ENCODE peak calls at places on chromosomes 11 and 22, in five cellular contexts. Q is GM23248, Z is T-cell, P is NCI-H1105 treated with DMSO at 0.1 percent for 48 hours, X is activated T-cell treated with anti-CD3 and anti-CD28 coated beads for 24 hours. A is an unnamed sample.

GRCh38 chr11:84398017-84398626 is 1112.0 kb upstream of the CCDC90B start:
- DNase-seq in Z (no peak), X (no peak), Q (peak), P (peak), A (no peak)

GRCh38 chr11:15707971-15708370 is 593.2 kb downstream of the INSC start:
- DNase-seq in Z (no peak), P (peak), Q (no peak), X (no peak), A (no peak)

GRCh38 chr22:11253000-11253511 is 4274.9 kb upstream of the OR11H1 start:
- DNase-seq in X (no peak), Q (no peak), P (no peak), Z (no peak), A (peak)

GRCh38 chr11:76235233-76236091 is 29.2 kb upstream of the WNT11 start:
- DNase-seq in Q (peak), X (peak), Z (peak), P (peak), A (no peak)

GRCh38 chr22:37545703-37546435 is 14.4 kb upstream of the CDC42EP1 start:
- DNase-seq in X (no peak), Q (peak), Z (no peak), P (no peak), A (peak)

GRCh38 chr11:110200241-110200640 is 96.2 kb downstream of the RDX start:
- DNase-seq in X (no peak), P (no peak), Q (peak), Z (no peak), A (no peak)

GRCh38 chr11:22304337-22304961 is 33.7 kb upstream of the SLC17A6 start:
- DNase-seq in Z (no peak), Q (peak), P (peak), X (no peak), A (no peak)

GRCh38 chr11:84865257-84865656 is 761.9 kb downstream of the DLG2 start:
- DNase-seq in X (no peak), Z (no peak), P (no peak), Q (peak), A (no peak)

GRCh38 chr22:45678961-45679912 is 7.6 kb downstream of the ATXN10 start:
- DNase-seq in P (no peak), Q (peak), Z (no peak), X (no peak), A (no peak)

GRCh38 chr11:61961570-61962212 is 5.7 kb downstream of the FTH1 start:
- DNase-seq in P (no peak), Z (no peak), Q (peak), X (no peak), A (no peak)

GRCh38 chr22:23574371-23574811 is 5.7 kb downstream of the IGLL1 start:
- DNase-seq in P (no peak), Q (no peak), Z (no peak), X (no peak), A (no peak)

GRCh38 chr11:29159552-29160465 is 857.0 kb downstream of the KCNA4 start:
- DNase-seq in Z (no peak), Q (peak), X (no peak), P (peak), A (peak)

GRCh38 chr11:119323532-119324033 is 6.7 kb upstream of the MCAM start:
- DNase-seq in P (peak), Q (peak), Z (peak), X (peak), A (no peak)

GRCh38 chr11:10450451-10451398 is 4.3 kb upstream of the AMPD3 start:
- DNase-seq in P (no peak), Z (peak), Q (peak), X (peak), A (no peak)

GRCh38 chr22:31399211-31400022 is at the start of gene DRG1:
- DNase-seq in X (peak), Q (peak), P (peak), Z (peak), A (peak)

GRCh38 chr11:21675049-21675616 is 517.8 kb upstream of the ANO5 start:
- DNase-seq in X (no peak), Q (no peak), P (no peak), Z (no peak), A (no peak)

GRCh38 chr22:31488346-31488883 is 1.2 kb downstream of the EIF4ENIF1 start:
- DNase-seq in P (no peak), Q (peak), X (no peak), Z (no peak), A (no peak)

GRCh38 chr11:33920838-33921613 is 29.1 kb upstream of the LMO2 start:
- DNase-seq in P (no peak), Q (peak), X (peak), Z (no peak), A (no peak)

GRCh38 chr22:24819941-24820461 is 14.0 kb downstream of the SGSM1 start:
- DNase-seq in P (peak), Q (peak), Z (no peak), X (no peak), A (no peak)

GRCh38 chr11:134252539-134253188 is 488 bp downstream of the THYN1 start:
- DNase-seq in Q (peak), Z (no peak), P (peak), X (peak), A (no peak)

GRCh38 chr11:83292709-83293435 is 6.7 kb upstream of the CCDC90B start:
- DNase-seq in Q (peak), Z (no peak), X (peak), P (peak), A (no peak)

GRCh38 chr11:33997473-33998347 is 53.8 kb upstream of the CAPRIN1 start:
- DNase-seq in Z (no peak), X (no peak), P (no peak), Q (peak), A (no peak)

GRCh38 chr11:120883404-120884135 is 140.3 kb upstream of the TBCEL start:
- DNase-seq in Q (peak), X (no peak), P (no peak), Z (no peak), A (no peak)

GRCh38 chr11:107731911-107732310 is 20.1 kb upstream of the SLN start:
- DNase-seq in Q (no peak), Z (no peak), P (no peak), X (no peak), A (no peak)

GRCh38 chr22:46661221-46661851 is 41.1 kb downstream of the GRAMD4 start:
- DNase-seq in P (peak), Z (peak), X (peak), Q (peak), A (no peak)

GRCh38 chr11:95897731-95898130 is 26.2 kb downstream of the MTMR2 start:
- DNase-seq in X (no peak), Z (no peak), P (no peak), Q (peak), A (no peak)

GRCh38 chr11:46513934-46514342 is 79.9 kb downstream of the AMBRA1 start:
- DNase-seq in P (peak), Z (no peak), Q (no peak), X (no peak), A (peak)

GRCh38 chr11:89660234-89660633 is 49.9 kb upstream of the TRIM77 start:
- DNase-seq in X (no peak), P (no peak), Q (no peak), Z (no peak), A (no peak)

GRCh38 chr11:62266558-62266957 is 3.4 kb upstream of the SCGB2A2 start:
- DNase-seq in X (no peak), Q (peak), Z (no peak), P (no peak), A (no peak)

GRCh38 chr11:83643115-83643514 is 356.9 kb upstream of the CCDC90B start:
- DNase-seq in X (no peak), Q (no peak), P (no peak), Z (no peak), A (no peak)

GRCh38 chr11:19735512-19735911 is 22.9 kb downstream of the NAV2 start:
- DNase-seq in Q (peak), Z (no peak), X (no peak), P (no peak), A (no peak)

GRCh38 chr11:130726234-130726559 is 190.1 kb downstream of the SNX19 start:
- DNase-seq in X (no peak), Z (no peak), P (no peak), Q (peak), A (no peak)

GRCh38 chr11:58316142-58316541 is 42.7 kb downstream of the OR5B17 start:
- DNase-seq in X (no peak), P (no peak), Q (peak), Z (no peak), A (no peak)

GRCh38 chr22:45429921-45430775 is 16.7 kb downstream of the RIBC2 start:
- DNase-seq in Z (no peak), Q (no peak), X (no peak), P (no peak), A (peak)

GRCh38 chr11:95119361-95120060 is 29.9 kb downstream of the ENDOD1 start:
- DNase-seq in Q (no peak), P (no peak), Z (no peak), X (no peak), A (no peak)

A was measured in RWPE2.